ENCODE peak calls at places on chromosomes 11 and 22, in seven cellular contexts. P is esophagus squamous epithelium, O is lung, M is tibial artery, S is PC-3, R is MG63, N is body of pancreas. A is an unnamed sample.

GRCh38 chr11:35165416-35166368 is 26.7 kb downstream of the CD44 start:
- DNase-seq in O (peak; percentile 37), N (peak; percentile 61), P (no peak), S (peak; percentile 71), M (peak; percentile 62), R (peak; percentile 36), A (peak; percentile 75)

GRCh38 chr11:70201876-70202861 is 927 bp upstream of the FADD start:
- DNase-seq in S (no peak), P (no peak), R (no peak), O (no peak), M (no peak), N (no peak), A (peak; percentile 41)

GRCh38 chr11:42043312-42043711 is 583.9 kb upstream of the LRRC4C start:
- DNase-seq in M (no peak), S (peak; percentile 49), O (no peak), P (no peak), R (peak; percentile 28), N (no peak), A (no peak)

GRCh38 chr22:26671317-26672059 is 14.1 kb downstream of the MIAT start:
- DNase-seq in N (peak; percentile 35), R (no peak), P (peak; percentile 30), S (no peak), M (peak; percentile 40), O (no peak), A (no peak)

GRCh38 chr11:132909016-132909606 is 623.2 kb downstream of the OPCML start:
- DNase-seq in R (no peak), N (no peak), S (no peak), P (no peak), M (no peak), O (no peak), A (no peak)

GRCh38 chr11:123056835-123057491 is 5.0 kb downstream of the HSPA8 start:
- DNase-seq in O (no peak), S (no peak), P (no peak), M (no peak), R (no peak), N (no peak), A (no peak)

GRCh38 chr11:35978173-35978572 is 34.3 kb downstream of the LDLRAD3 start:
- DNase-seq in O (no peak), M (no peak), S (no peak), N (no peak), P (no peak), R (no peak), A (no peak)

GRCh38 chr11:69696749-69697488 is 6.9 kb downstream of the FGF19 start:
- DNase-seq in M (no peak), P (no peak), R (no peak), N (no peak), S (peak; percentile 53), O (no peak), A (no peak)

GRCh38 chr11:61069427-61069826 is 32.9 kb upstream of the CD5 start:
- DNase-seq in M (no peak), R (no peak), S (no peak), O (no peak), P (no peak), N (no peak), A (no peak)

GRCh38 chr22:27919943-27920755 is 1.1 kb upstream of the PITPNB start:
- DNase-seq in P (no peak), O (no peak), S (peak; percentile 9), M (peak; percentile 47), N (peak; percentile 22), R (peak; percentile 55), A (peak; percentile 82)

GRCh38 chr22:29328566-29329500 is 13.3 kb upstream of the RASL10A start:
- DNase-seq in S (no peak), M (no peak), R (peak; percentile 27), P (no peak), O (no peak), N (no peak), A (no peak)

GRCh38 chr11:58573451-58574104 is 2.1 kb downstream of the LPXN start:
- DNase-seq in O (no peak), R (peak; percentile 80), M (peak; percentile 81), P (no peak), S (peak; percentile 96), N (peak; percentile 46), A (peak; percentile 85)

DNA sequence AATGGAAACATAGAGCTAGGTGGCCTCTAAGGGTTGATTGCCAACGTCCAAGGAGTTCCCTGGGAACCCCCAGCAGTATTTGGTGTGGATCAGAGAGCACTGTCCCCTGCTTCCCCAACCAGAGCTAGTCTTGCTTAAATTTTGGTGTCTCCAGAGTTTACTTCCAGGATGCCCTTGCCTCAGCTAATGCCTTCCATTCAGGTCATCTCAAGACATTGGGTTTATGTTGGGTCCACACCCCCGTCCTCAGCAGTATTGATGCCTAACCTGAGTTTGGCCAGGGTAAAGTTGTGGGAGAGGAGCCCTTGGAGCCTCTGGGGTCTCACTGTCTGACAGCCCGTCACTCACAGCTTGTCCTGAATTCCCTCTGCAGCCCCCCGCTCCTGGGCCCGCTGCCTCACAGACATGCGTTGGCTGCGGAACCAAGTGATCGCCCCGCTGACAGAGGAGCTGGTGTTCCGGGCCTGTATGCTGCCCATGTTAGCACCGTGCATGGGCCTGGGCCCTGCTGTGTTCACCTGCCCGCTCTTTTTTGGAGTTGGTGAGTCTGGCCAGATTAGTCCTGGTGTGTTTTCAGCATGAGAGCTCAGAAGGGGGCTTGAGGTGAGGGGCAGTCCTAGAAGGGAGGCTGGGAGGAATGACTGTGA is 1.4 kb downstream of the RCE1 start:
- DNase-seq in O (no peak), P (no peak), S (no peak), N (no peak), R (no peak), M (no peak), A (no peak)
- H3K4me3 ChIP-seq in O (no peak overlapping the region), P (no peak overlapping the region), S (peak overlapping the region; percentile 96), N (no peak overlapping the region), R (peak overlapping the region; percentile 87), M (peak overlapping the region; percentile 92), A (peak overlapping the region; percentile 99)

GRCh38 chr22:49798486-49799151 is 29.1 kb downstream of the BRD1 start:
- DNase-seq in P (no peak), N (no peak), M (no peak), O (no peak), R (no peak), S (no peak), A (no peak)
- H3K36me3 ChIP-seq in P (peaks cover 61% of the 10 kb centered on the region), N (no peaks in the 10 kb centered on the region), M (peaks cover 56% of the 10 kb centered on the region), O (peaks cover 63% of the 10 kb centered on the region), R (peaks cover 49% of the 10 kb centered on the region), S (peaks cover 7% of the 10 kb centered on the region), A (peaks cover 67% of the 10 kb centered on the region)

GRCh38 chr11:45899448-45900174 is 7.5 kb downstream of the FREY1 start:
- DNase-seq in O (peak; percentile 82), P (no peak), N (peak; percentile 95), M (peak; percentile 82), S (peak; percentile 64), R (peak; percentile 90), A (peak; percentile 92)
- H3K4me3 ChIP-seq in O (no peak overlapping the region), P (peak overlapping the region; percentile 43), N (peak overlapping the region; percentile 17), M (peak overlapping the region; percentile 77), S (peak overlapping the region; percentile 66), R (peak overlapping the region; percentile 55), A (peak overlapping the region; percentile 75)

GRCh38 chr11:37908224-37908558 is 1310.2 kb upstream of the RAG2 start:
- DNase-seq in M (no peak), N (no peak), O (no peak), R (no peak), P (no peak), S (no peak), A (no peak)
- H3K36me3 ChIP-seq in M (no peaks in the 10 kb centered on the region), N (no peaks in the 10 kb centered on the region), O (no peaks in the 10 kb centered on the region), R (no peaks in the 10 kb centered on the region), P (no peaks in the 10 kb centered on the region), S (no peaks in the 10 kb centered on the region), A (no peaks in the 10 kb centered on the region)

DNA sequence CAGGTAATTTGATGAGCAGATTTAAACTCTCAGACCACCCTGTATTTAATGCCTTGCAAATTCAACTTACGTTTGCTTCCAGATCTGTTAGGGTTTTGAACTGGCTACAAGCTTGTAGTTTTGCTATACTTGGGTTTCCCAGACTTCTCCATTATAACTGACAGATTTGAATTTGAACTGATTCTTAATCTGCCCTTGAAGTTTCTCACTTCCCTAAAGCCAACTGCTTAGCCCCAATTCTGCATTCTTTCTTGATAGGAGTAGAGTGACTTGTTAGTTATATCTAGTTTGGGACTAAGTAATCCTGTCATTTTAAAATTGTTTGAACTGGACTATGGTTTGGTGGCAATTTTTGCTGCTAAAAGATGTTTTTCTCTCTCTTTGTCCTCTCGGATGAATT is 9.7 kb downstream of the LAYN start:
- DNase-seq in R (no peak), N (no peak), M (no peak), P (no peak), S (no peak), O (no peak), A (no peak)
- H3K4me3 ChIP-seq in R (no peak overlapping the region), N (no peak overlapping the region), M (no peak overlapping the region), P (no peak overlapping the region), S (no peak overlapping the region), O (no peak overlapping the region), A (no peak overlapping the region)

DNA sequence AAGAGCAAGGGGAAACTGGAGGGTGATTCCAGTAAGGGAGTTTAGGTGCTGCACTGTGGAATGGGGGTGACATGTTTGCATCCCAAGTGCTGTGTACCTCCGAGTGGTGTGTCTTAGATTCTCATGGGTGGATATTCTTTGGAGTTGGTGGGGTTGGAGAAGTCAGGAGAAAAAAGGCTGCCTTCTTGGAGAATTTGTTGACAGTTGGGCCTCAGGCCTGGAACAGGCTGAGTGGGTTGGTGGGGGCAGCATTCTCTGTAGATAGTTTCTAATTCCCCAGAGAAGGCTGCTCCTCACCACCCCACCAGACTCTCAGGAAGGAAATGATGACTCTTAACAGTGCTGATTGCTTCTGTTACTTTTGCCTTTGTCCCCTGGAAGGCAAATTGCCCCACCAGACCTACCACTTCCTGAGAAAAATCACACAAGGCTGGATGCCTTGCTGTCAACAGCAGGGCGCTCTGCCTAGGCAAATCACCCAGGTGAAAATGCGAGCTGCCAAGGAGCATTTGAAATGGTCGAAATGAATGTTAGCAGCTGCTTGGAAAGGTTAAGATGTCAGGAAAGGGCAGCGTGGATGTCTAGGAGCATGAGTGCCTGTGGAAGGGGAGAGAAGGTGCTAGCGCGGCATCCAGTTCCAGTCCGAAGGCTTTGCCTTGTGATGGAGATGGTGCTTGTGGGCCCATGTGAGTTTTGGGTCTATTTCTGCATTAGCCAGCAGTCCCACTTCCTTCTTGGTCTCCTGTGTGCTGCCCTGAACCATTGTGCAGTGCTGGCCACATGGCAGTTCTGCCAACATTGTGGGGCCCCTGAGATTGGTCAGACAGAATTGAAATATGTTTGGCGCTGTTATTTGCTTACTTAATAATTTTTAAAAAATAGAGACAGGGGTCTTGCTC is 29.7 kb upstream of the SORL1-AS1 start:
- DNase-seq in P (no peak), M (no peak), R (no peak), N (peak; percentile 23), S (no peak), O (no peak), A (no peak)
- H3K36me3 ChIP-seq in P (no peaks in the 10 kb centered on the region), M (no peaks in the 10 kb centered on the region), R (no peaks in the 10 kb centered on the region), N (no peaks in the 10 kb centered on the region), S (peaks cover 2% of the 10 kb centered on the region), O (no peaks in the 10 kb centered on the region), A (no peaks in the 10 kb centered on the region)

A was measured in adipocyte.